ENCODE peak calls at places on chromosome 13, in ten cellular contexts. D, I, N, O, Y, U, V, E, Q and R are unnamed samples.
A peak's percentile ranks its signal among the peaks of the same experiment; 100 is the strongest.

GRCh38 chr13:30111810-30112209 is 195.5 kb downstream of the KATNAL1 start:
- DNase-seq in V (no peak), E (no peak), D (no peak), Y (no peak), Q (no peak), I (no peak), O (no peak), N (no peak), U (no peak), R (no peak)

GRCh38 chr13:69677343-69677742 is 430.3 kb upstream of the ATXN8OS start:
- DNase-seq in E (no peak), Y (no peak), D (no peak), N (no peak), Q (no peak), U (no peak), V (no peak), I (no peak), O (no peak), R (no peak)

GRCh38 chr13:109105899-109106298 is 476.5 kb downstream of the MYO16 start:
- DNase-seq in V (no peak), U (no peak), N (no peak), Q (no peak), Y (no peak), D (no peak), O (no peak), E (no peak), I (peak; percentile 32), R (no peak)

GRCh38 chr13:89212186-89212585 is 1541.0 kb downstream of the SLITRK5 start:
- DNase-seq in I (no peak), D (no peak), Y (no peak), E (no peak), Q (no peak), O (no peak), U (no peak), N (no peak), V (no peak), R (no peak)

GRCh38 chr13:110361365-110361911 is 54.4 kb downstream of the COL4A2 start:
- DNase-seq in D (no peak), Y (no peak), E (no peak), O (no peak), I (peak; percentile 98), N (no peak), V (no peak), U (peak; percentile 86), Q (peak; percentile 73), R (no peak)

GRCh38 chr13:23570931-23571330 is 719 bp downstream of the TNFRSF19 start:
- DNase-seq in Q (no peak), U (no peak), N (no peak), D (no peak), E (no peak), V (no peak), I (peak; percentile 63), Y (no peak), O (no peak), R (no peak)

GRCh38 chr13:91946498-91947070 is 548.2 kb downstream of the GPC5 start:
- DNase-seq in E (no peak), I (peak; percentile 62), N (no peak), O (no peak), U (no peak), V (no peak), D (peak; percentile 3), Q (no peak), Y (peak; percentile 61), R (peak; percentile 22)

GRCh38 chr13:111139452-111139851 is 24.3 kb downstream of the ARHGEF7 start:
- DNase-seq in D (no peak), E (no peak), N (no peak), Y (no peak), U (no peak), V (no peak), O (no peak), I (no peak), Q (no peak), R (no peak)

GRCh38 chr13:95749545-95749944 is 72.6 kb downstream of the DNAJC3 start:
- DNase-seq in E (no peak), N (no peak), Y (no peak), Q (no peak), O (no peak), I (no peak), D (no peak), U (no peak), V (no peak), R (no peak)